ENCODE peak calls at places on chromosomes 12 and 14, in six cellular contexts. L, R, E, O, S and P are unnamed samples.
A peak's percentile ranks its signal among the peaks of the same experiment; 100 is the strongest.

GRCh38 chr12:6285063-6285477 is 25.4 kb upstream of the PLEKHG6 start:
- DNase-seq in L (peak; percentile 81), R (peak; percentile 86), E (peak; percentile 69), O (peak; percentile 93), S (peak; percentile 73), P (peak; percentile 55)

GRCh38 chr12:1324900-1325299 is 269.5 kb downstream of the FBXL14 start:
- DNase-seq in L (no peak), R (no peak), E (no peak), O (no peak), S (no peak), P (no peak)

GRCh38 chr14:98724734-98725133 is 547.3 kb downstream of the BCL11B start:
- DNase-seq in L (no peak), R (peak; percentile 13), E (no peak), O (peak; percentile 49), S (no peak), P (no peak)

GRCh38 chr12:57089259-57090245 is 638 bp downstream of the NAB2 start:
- DNase-seq in L (peak; percentile 67), R (peak; percentile 64), E (peak; percentile 58), O (peak; percentile 80), S (peak; percentile 38), P (peak; percentile 38)

GRCh38 chr14:69475194-69475818 is 9.2 kb upstream of the PLEKHD1 start:
- DNase-seq in L (no peak), R (peak; percentile 47), E (no peak), O (no peak), S (no peak), P (no peak)

GRCh38 chr12:6052940-6053329 is 71.5 kb downstream of the VWF start:
- DNase-seq in L (no peak), R (no peak), E (no peak), O (no peak), S (no peak), P (peak; percentile 45)

GRCh38 chr12:112349440-112349839 is 32.8 kb downstream of the HECTD4 start:
- DNase-seq in L (no peak), R (no peak), E (no peak), O (no peak), S (no peak), P (no peak)

GRCh38 chr14:57087841-57088240 is 180.9 kb downstream of the EXOC5 start:
- DNase-seq in L (no peak), R (no peak), E (no peak), O (no peak), S (no peak), P (no peak)

GRCh38 chr12:109900752-109901580 is 892 bp downstream of the TCHP start:
- DNase-seq in L (no peak), R (peak; percentile 51), E (no peak), O (peak; percentile 85), S (peak; percentile 34), P (no peak)

GRCh38 chr12:109902866-109903265 is 2.8 kb downstream of the TCHP start:
- DNase-seq in L (no peak), R (peak; percentile 37), E (no peak), O (peak; percentile 69), S (no peak), P (no peak)

GRCh38 chr12:109897029-109897428 is 3.0 kb upstream of the TCHP start:
- DNase-seq in L (no peak), R (no peak), E (no peak), O (no peak), S (no peak), P (no peak)

GRCh38 chr12:109896188-109896587 is 3.9 kb upstream of the TCHP start:
- DNase-seq in L (no peak), R (no peak), E (no peak), O (no peak), S (no peak), P (no peak)

DNA sequence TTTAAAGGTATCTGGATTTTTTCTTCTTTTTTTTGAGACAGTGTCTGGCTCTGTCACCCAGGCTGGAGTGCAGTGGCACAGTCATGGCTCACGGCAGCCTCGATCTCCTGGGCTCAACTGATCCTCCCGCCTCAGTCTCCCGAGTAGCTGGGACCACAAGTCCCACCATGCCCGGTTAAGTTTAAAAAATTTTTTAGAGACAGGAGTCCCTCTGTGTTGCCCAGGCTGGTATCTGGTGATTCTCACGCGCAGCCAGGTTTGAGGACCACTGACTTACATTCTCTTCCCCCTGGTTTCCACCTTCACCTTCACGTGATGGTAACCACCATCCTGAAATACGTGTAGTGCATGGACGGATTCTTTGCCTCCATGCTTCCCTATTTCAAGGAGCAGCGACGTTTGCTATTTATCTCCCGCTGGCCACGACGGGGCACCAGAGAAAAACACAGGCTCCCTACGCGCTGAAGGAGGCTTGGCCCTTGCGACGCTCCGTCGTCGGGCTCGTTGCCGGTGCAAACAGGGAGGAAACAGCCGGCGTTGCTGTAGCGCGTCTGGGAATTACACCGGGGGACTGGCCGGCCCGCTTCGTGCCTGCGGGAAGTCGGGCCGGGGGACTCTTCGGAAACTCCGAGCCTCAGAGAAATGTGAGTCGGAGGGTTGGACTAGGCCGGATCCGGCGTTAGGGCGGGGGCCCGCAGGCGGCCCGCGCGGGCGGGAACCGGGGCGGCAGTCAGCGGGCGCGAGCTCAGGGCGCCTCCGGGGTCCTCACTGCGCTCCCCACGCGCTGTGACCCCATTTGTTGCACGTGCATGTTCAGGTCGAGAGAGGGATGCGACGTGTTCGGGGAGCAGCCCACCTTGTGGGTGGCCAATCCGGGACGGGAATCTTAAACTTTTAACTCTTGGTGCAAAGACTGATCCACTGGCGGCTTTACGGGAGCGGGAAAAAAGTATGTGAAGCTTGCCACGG is at the start of gene TCHP:
- DNase-seq in L (peak; percentile 71), R (peak; percentile 88), E (peak; percentile 85), O (peak; percentile 95), S (peak; percentile 74), P (peak; percentile 82)
- TF ChIP-seq CTCF in L (peak; percentile 39), R (no peak), E (no peak), O (no peak), S (no peak), P (peak; percentile 56)

GRCh38 chr12:110251381-110251780 is 29.7 kb upstream of the ATP2A2 start:
- DNase-seq in L (no peak), R (no peak), E (no peak), O (peak; percentile 38), S (no peak), P (no peak)
- TF ChIP-seq CTCF in L (no peak), R (no peak), E (no peak), O (no peak), S (no peak), P (no peak)

GRCh38 chr12:54569995-54570531 is 18.4 kb downstream of the PPP1R1A start:
- DNase-seq in L (no peak), R (no peak), E (no peak), O (no peak), S (no peak), P (no peak)

GRCh38 chr12:54571857-54572195 is 16.6 kb downstream of the PPP1R1A start:
- DNase-seq in L (no peak), R (no peak), E (no peak), O (no peak), S (no peak), P (no peak)

GRCh38 chr12:54569072-54569471 is 19.4 kb downstream of the PPP1R1A start:
- DNase-seq in L (no peak), R (no peak), E (no peak), O (peak; percentile 48), S (no peak), P (no peak)

GRCh38 chr12:54572881-54573280 is 15.6 kb downstream of the PPP1R1A start:
- DNase-seq in L (no peak), R (no peak), E (no peak), O (peak; percentile 86), S (peak; percentile 36), P (no peak)

GRCh38 chr12:54571166-54571856 is 17.1 kb downstream of the PPP1R1A start:
- DNase-seq in L (no peak), R (peak; percentile 69), E (no peak), O (peak; percentile 72), S (peak; percentile 54), P (no peak)
- TF ChIP-seq CTCF in L (no peak), R (peak; percentile 39), E (no peak), O (peak; percentile 53), S (no peak), P (no peak)

GRCh38 chr12:101076940-101077351 is 133.1 kb downstream of the SLC5A8 start:
- DNase-seq in L (no peak), R (no peak), E (no peak), O (peak; percentile 72), S (no peak), P (no peak)
- TF ChIP-seq CTCF in L (no peak), R (no peak), E (no peak), O (no peak), S (no peak), P (no peak)

GRCh38 chr12:69196302-69197288 is 42.8 kb upstream of the CPSF6 start:
- DNase-seq in L (no peak), R (no peak), E (no peak), O (peak; percentile 53), S (peak; percentile 18), P (peak; percentile 3)
- TF ChIP-seq CTCF in L (no peak), R (no peak), E (no peak), O (peak; percentile 54), S (no peak), P (peak; percentile 71)

DNA sequence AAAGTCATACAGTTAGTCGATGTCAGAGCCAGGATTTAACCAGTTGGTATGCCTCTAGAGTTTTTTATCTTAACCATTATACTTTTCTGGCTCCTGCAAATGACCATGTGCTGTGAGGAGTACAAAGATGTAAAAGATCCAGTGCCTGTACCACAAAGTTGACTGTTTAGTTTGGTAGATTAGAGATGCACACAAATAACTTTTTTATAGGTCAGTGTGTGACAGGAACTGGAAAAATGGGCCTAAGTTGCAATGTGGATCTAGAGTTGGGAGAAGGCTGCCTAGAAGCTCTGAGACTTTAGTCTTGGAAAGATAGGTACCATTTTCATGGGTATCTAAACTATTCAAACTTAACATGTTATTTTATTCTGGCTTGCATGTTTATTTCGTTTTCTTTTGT is 32.8 kb upstream of the PPM1H start:
- DNase-seq in L (no peak), R (no peak), E (no peak), O (no peak), S (no peak), P (no peak)
- TF ChIP-seq CTCF in L (no peak), R (no peak), E (no peak), O (no peak), S (no peak), P (no peak)

GRCh38 chr12:95321516-95322246 is 104.1 kb downstream of the VEZT start:
- DNase-seq in L (no peak), R (no peak), E (no peak), O (no peak), S (no peak), P (no peak)

GRCh38 chr12:95322335-95322734 is 104.7 kb downstream of the VEZT start:
- DNase-seq in L (no peak), R (no peak), E (no peak), O (no peak), S (no peak), P (peak; percentile 36)

GRCh38 chr12:95325501-95325900 is 107.9 kb downstream of the VEZT start:
- DNase-seq in L (no peak), R (no peak), E (no peak), O (no peak), S (no peak), P (no peak)

GRCh38 chr12:95326450-95326849 is 108.8 kb downstream of the VEZT start:
- DNase-seq in L (no peak), R (no peak), E (no peak), O (no peak), S (no peak), P (no peak)

GRCh38 chr12:95323204-95323603 is 105.6 kb downstream of the VEZT start:
- DNase-seq in L (no peak), R (no peak), E (no peak), O (no peak), S (no peak), P (no peak)
- TF ChIP-seq CTCF in L (no peak), R (no peak), E (no peak), O (no peak), S (no peak), P (no peak)

GRCh38 chr14:78164226-78164853 is 5.8 kb upstream of the NRXN3 start:
- DNase-seq in L (peak; percentile 51), R (peak; percentile 75), E (peak; percentile 47), O (peak; percentile 94), S (peak; percentile 83), P (no peak)
- TF ChIP-seq CTCF in L (peak; percentile 66), R (peak; percentile 86), E (peak; percentile 19), O (peak; percentile 93), S (peak; percentile 74), P (peak; percentile 53)